ENCODE peak calls at places on chromosome 13, in nine cellular contexts. K, Q, X, A, S, V, P, N and E are unnamed samples.
A peak's percentile ranks its signal among the peaks of the same experiment; 100 is the strongest.

GRCh38 chr13:67792151-67792665 is 562.1 kb upstream of the PCDH9 start:
- DNase-seq in P (no peak), S (no peak), X (no peak), Q (no peak), V (no peak), A (no peak), N (no peak), K (no peak), E (no peak)

GRCh38 chr13:99442273-99442895 is 58.9 kb upstream of the TM9SF2 start:
- DNase-seq in Q (peak; percentile 71), X (peak; percentile 39), A (peak; percentile 62), V (peak; percentile 41), S (no peak), K (no peak), N (no peak), P (peak; percentile 68), E (peak; percentile 74)

GRCh38 chr13:44420376-44421220 is 47.0 kb downstream of the SERP2 start:
- DNase-seq in K (no peak), Q (no peak), P (no peak), V (no peak), X (no peak), A (no peak), N (no peak), S (no peak), E (no peak)

GRCh38 chr13:45224181-45224580 is 23.3 kb upstream of the KCTD4 start:
- DNase-seq in N (no peak), P (no peak), X (no peak), A (no peak), K (no peak), Q (no peak), V (no peak), S (no peak), E (no peak)

GRCh38 chr13:100341327-100341726 is 247.3 kb downstream of the GGACT start:
- DNase-seq in A (no peak), N (no peak), P (no peak), S (no peak), X (no peak), K (no peak), V (no peak), Q (no peak), E (no peak)

GRCh38 chr13:101515504-101515903 is 63.0 kb downstream of the ITGBL1 start:
- DNase-seq in P (no peak), K (no peak), A (no peak), X (no peak), Q (no peak), S (no peak), N (no peak), V (no peak), E (no peak)

GRCh38 chr13:50306096-50306495 is 290.9 kb downstream of the KCNRG start:
- DNase-seq in X (no peak), Q (no peak), S (no peak), V (no peak), K (no peak), A (no peak), N (no peak), P (no peak), E (no peak)

GRCh38 chr13:101307181-101307701 is 109.1 kb downstream of the NALCN start:
- DNase-seq in N (no peak), P (no peak), Q (no peak), S (no peak), K (peak; percentile 49), X (no peak), V (no peak), A (peak; percentile 94), E (peak; percentile 52)

GRCh38 chr13:21825186-21825585 is 154.3 kb downstream of the FGF9 start:
- DNase-seq in X (no peak), S (no peak), N (no peak), Q (no peak), K (no peak), P (no peak), A (peak; percentile 62), V (no peak), E (no peak)

GRCh38 chr13:41457589-41458186 is 338 bp downstream of the RGCC start:
- DNase-seq in X (no peak), N (no peak), K (no peak), S (peak; percentile 62), Q (peak; percentile 59), P (no peak), A (no peak), V (no peak), E (no peak)

GRCh38 chr13:40665061-40665753 is 1.2 kb downstream of the FOXO1 start:
- DNase-seq in Q (peak; percentile 36), V (no peak), A (peak; percentile 19), P (no peak), K (no peak), X (no peak), N (no peak), S (peak; percentile 69), E (peak; percentile 39)

GRCh38 chr13:23928985-23929384 is 31.7 kb upstream of the C1QTNF9B start:
- DNase-seq in K (peak; percentile 42), A (peak; percentile 75), V (peak; percentile 24), N (peak; percentile 49), P (no peak), X (no peak), Q (no peak), S (no peak), E (peak; percentile 46)

GRCh38 chr13:34943675-34944634 is 1.9 kb downstream of the NBEA start:
- DNase-seq in P (no peak), S (no peak), V (no peak), A (no peak), X (no peak), K (no peak), N (no peak), Q (peak; percentile 28), E (no peak)

GRCh38 chr13:20891768-20892167 is 10.8 kb downstream of the XPO4 start:
- DNase-seq in Q (peak; percentile 23), K (no peak), V (no peak), A (no peak), N (no peak), S (no peak), X (no peak), P (no peak), E (no peak)

GRCh38 chr13:19860884-19861655 is 2.4 kb downstream of the ZMYM5 start:
- DNase-seq in K (no peak), V (no peak), S (no peak), Q (no peak), A (peak; percentile 48), X (peak; percentile 80), N (no peak), P (no peak), E (peak; percentile 72)

GRCh38 chr13:43357435-43358065 is 334.2 kb downstream of the DNAJC15 start:
- DNase-seq in A (no peak), N (no peak), X (no peak), P (no peak), K (no peak), Q (no peak), V (no peak), S (no peak), E (no peak)

GRCh38 chr13:21326155-21327030 is 132.7 kb downstream of the ZDHHC20 start:
- DNase-seq in S (no peak), Q (no peak), K (peak; percentile 7), V (no peak), P (no peak), N (peak; percentile 60), A (peak; percentile 40), X (no peak), E (peak; percentile 48)

GRCh38 chr13:34926513-34926912 is 15.6 kb upstream of the NBEA start:
- DNase-seq in V (no peak), X (no peak), S (no peak), Q (no peak), N (no peak), A (peak; percentile 33), P (no peak), K (no peak), E (peak; percentile 63)

GRCh38 chr13:110519506-110519905 is 42.0 kb downstream of the RAB20 start:
- DNase-seq in S (no peak), V (no peak), X (no peak), P (no peak), K (no peak), A (no peak), Q (no peak), N (no peak), E (no peak)

GRCh38 chr13:110523180-110523579 is 38.3 kb downstream of the RAB20 start:
- DNase-seq in N (no peak), V (no peak), P (no peak), A (no peak), X (no peak), Q (no peak), K (no peak), S (no peak), E (no peak)

GRCh38 chr13:110520431-110521295 is 40.9 kb downstream of the RAB20 start:
- DNase-seq in V (no peak), Q (no peak), S (peak; percentile 85), A (peak; percentile 98), K (peak; percentile 15), P (peak; percentile 91), X (no peak), N (no peak), E (peak; percentile 93)

GRCh38 chr13:110521946-110522345 is 39.6 kb downstream of the RAB20 start:
- DNase-seq in Q (no peak), A (peak; percentile 89), S (peak; percentile 68), P (peak; percentile 47), X (no peak), N (no peak), V (no peak), K (no peak), E (no peak)

DNA sequence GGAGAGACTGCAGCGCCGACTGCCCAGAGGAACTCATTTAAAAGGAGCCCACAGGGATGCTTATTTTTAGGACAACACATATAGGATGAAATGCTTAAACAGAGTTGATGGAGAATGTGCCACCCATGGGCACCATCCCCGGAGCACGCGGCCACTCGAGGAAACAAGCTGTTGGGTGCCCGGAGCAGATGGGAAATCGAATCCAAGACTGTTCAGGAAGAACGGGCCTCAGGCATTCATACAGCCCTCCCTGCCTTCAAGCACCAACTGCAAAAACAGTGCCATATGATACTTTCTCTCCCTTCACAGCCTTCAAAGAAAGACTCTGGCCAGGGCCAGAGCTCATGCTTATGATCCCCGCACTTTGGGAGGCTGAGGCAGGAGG is 40.2 kb downstream of the RAB20 start:
- DNase-seq in Q (no peak), X (no peak), S (no peak), V (no peak), A (no peak), K (no peak), N (no peak), P (no peak), E (no peak)
- H3K4me3 ChIP-seq in Q (no peak overlapping the region), X (no peak overlapping the region), S (no peak overlapping the region), V (no peak overlapping the region), A (no peak overlapping the region), K (no peak overlapping the region), N (no peak overlapping the region), P (no peak overlapping the region), E (no peak overlapping the region)

GRCh38 chr13:29923554-29924481 is 73.4 kb upstream of the UBL3 start:
- DNase-seq in V (peak; percentile 79), P (peak; percentile 58), K (peak; percentile 95), N (peak; percentile 93), A (peak; percentile 93), Q (no peak), S (peak; percentile 90), X (peak; percentile 93), E (peak; percentile 99)
- H3K4me3 ChIP-seq in V (no peak overlapping the region), P (no peak overlapping the region), K (peak overlapping the region; percentile 25), N (no peak overlapping the region), A (peak overlapping the region; percentile 6), Q (no peak overlapping the region), S (no peak overlapping the region), X (no peak overlapping the region), E (no peak overlapping the region)

GRCh38 chr13:75801388-75801787 is 165.3 kb downstream of the LMO7 start:
- DNase-seq in N (no peak), S (no peak), V (no peak), Q (no peak), X (no peak), A (no peak), P (no peak), K (no peak), E (no peak)
- H3K4me3 ChIP-seq in N (no peak overlapping the region), S (no peak overlapping the region), V (no peak overlapping the region), Q (no peak overlapping the region), X (no peak overlapping the region), A (no peak overlapping the region), P (no peak overlapping the region), K (no peak overlapping the region), E (no peak overlapping the region)

GRCh38 chr13:113410472-113411201 is 42.7 kb downstream of the ADPRHL1 start:
- DNase-seq in X (peak; percentile 89), V (peak; percentile 65), S (peak; percentile 45), Q (no peak), A (peak; percentile 80), K (peak; percentile 55), N (peak; percentile 51), P (peak; percentile 30), E (peak; percentile 27)
- H3K4me3 ChIP-seq in X (peak overlapping the region; percentile 59), V (peak overlapping the region; percentile 39), S (no peak overlapping the region), Q (no peak overlapping the region), A (peak overlapping the region; percentile 39), K (peak overlapping the region; percentile 31), N (peak overlapping the region; percentile 32), P (no peak overlapping the region), E (peak overlapping the region; percentile 18)